ENCODE peak calls at places on chromosome 4, in nine cellular contexts. R is H7; L is trophoblast cell; C is AG04450; E is GM23248; Z is CD8-positive, alpha-beta T cell; H is fibroblast of lung; J is kidney; P is astrocyte of the cerebellum. X is an unnamed sample.
A peak's percentile ranks its signal among the peaks of the same experiment; 100 is the strongest.

GRCh38 chr4:146349306-146349705 is 135.0 kb downstream of the REELD1 start:
- DNase-seq in H (no peak), C (no peak), E (no peak), R (no peak), Z (no peak), P (no peak), J (no peak), L (no peak), X (no peak)

GRCh38 chr4:185513489-185514181 is 21.7 kb downstream of the PDLIM3 start:
- DNase-seq in C (no peak), P (no peak), L (no peak), J (no peak), E (no peak), R (no peak), Z (no peak), H (peak; percentile 61), X (no peak)

GRCh38 chr4:128986908-128987307 is 106.4 kb downstream of the SCLT1 start:
- DNase-seq in C (no peak), J (no peak), P (no peak), H (no peak), E (no peak), Z (no peak), L (peak; percentile 56), R (no peak), X (no peak)

GRCh38 chr4:4578981-4579380 is 37.1 kb upstream of the STX18 start:
- DNase-seq in R (no peak), Z (no peak), J (no peak), H (no peak), C (no peak), E (no peak), L (no peak), P (no peak), X (no peak)

GRCh38 chr4:138636791-138637190 is 378.8 kb upstream of the NOCT start:
- DNase-seq in J (no peak), Z (no peak), H (no peak), P (no peak), L (no peak), C (no peak), R (no peak), E (no peak), X (no peak)

GRCh38 chr4:53579826-53580225 is 11.5 kb downstream of the LNX1 start:
- DNase-seq in P (no peak), C (no peak), Z (no peak), E (no peak), H (no peak), L (no peak), R (no peak), J (no peak), X (no peak)

GRCh38 chr4:97317691-97318090 is 825.6 kb downstream of the STPG2 start:
- DNase-seq in P (no peak), J (no peak), L (no peak), Z (no peak), R (peak; percentile 2), H (no peak), C (no peak), E (no peak), X (no peak)

GRCh38 chr4:77776182-77777134 is 42.7 kb downstream of the CNOT6L start:
- DNase-seq in L (peak; percentile 7), H (peak; percentile 13), E (peak; percentile 5), R (no peak), Z (no peak), C (peak; percentile 18), P (peak; percentile 11), J (no peak), X (no peak)

GRCh38 chr4:71262161-71262560 is 76.7 kb upstream of the SLC4A4 start:
- DNase-seq in H (peak; percentile 49), R (no peak), E (no peak), Z (no peak), L (no peak), C (no peak), P (no peak), J (no peak), X (no peak)

GRCh38 chr4:79652232-79652631 is 244.2 kb upstream of the GK2 start:
- DNase-seq in E (peak; percentile 37), P (peak; percentile 0), L (peak; percentile 60), R (no peak), H (peak; percentile 91), C (peak; percentile 46), Z (no peak), J (no peak), X (no peak)

GRCh38 chr4:98568896-98569663 is 89.3 kb downstream of the TSPAN5 start:
- DNase-seq in Z (no peak), E (peak; percentile 53), J (no peak), R (no peak), H (no peak), P (no peak), L (no peak), C (no peak), X (no peak)

GRCh38 chr4:61520688-61521160 is 320.6 kb downstream of the ADGRL3 start:
- DNase-seq in R (peak; percentile 13), C (no peak), L (no peak), E (no peak), J (no peak), H (peak; percentile 5), Z (no peak), P (peak; percentile 12), X (no peak)

GRCh38 chr4:98481167-98481566 is 177.2 kb downstream of the TSPAN5 start:
- DNase-seq in Z (no peak), P (no peak), J (peak; percentile 80), R (no peak), E (no peak), H (no peak), L (no peak), C (no peak), X (no peak)

GRCh38 chr4:110733901-110734300 is 111.0 kb upstream of the PITX2 start:
- DNase-seq in R (no peak), Z (no peak), P (no peak), H (no peak), C (no peak), E (no peak), J (peak; percentile 20), L (no peak), X (no peak)

GRCh38 chr4:52750819-52751348 is 341 bp downstream of the ERVMER34-1 start:
- DNase-seq in H (peak; percentile 8), Z (no peak), C (no peak), L (peak; percentile 62), J (no peak), E (peak; percentile 44), R (peak; percentile 77), P (no peak), X (no peak)

GRCh38 chr4:84159767-84160166 is 339.3 kb downstream of the NKX6-1 start:
- DNase-seq in L (no peak), R (peak; percentile 18), J (no peak), H (no peak), P (no peak), E (peak; percentile 4), Z (no peak), C (no peak), X (no peak)

GRCh38 chr4:183333983-183334382 is 11.8 kb upstream of the CLDN24 start:
- DNase-seq in C (no peak), Z (no peak), L (no peak), H (no peak), P (no peak), E (no peak), R (no peak), J (no peak), X (no peak)

GRCh38 chr4:100823066-100823992 is 305.5 kb upstream of the EMCN start:
- DNase-seq in R (no peak), H (no peak), J (no peak), C (no peak), E (peak; percentile 7), P (no peak), Z (no peak), L (no peak), X (no peak)

GRCh38 chr4:142238589-142238988 is 602.2 kb downstream of the IL15 start:
- DNase-seq in J (no peak), Z (no peak), L (no peak), R (no peak), E (peak; percentile 75), C (no peak), H (peak; percentile 55), P (no peak), X (no peak)

GRCh38 chr4:34861661-34862060 is 1382.7 kb downstream of the ARAP2 start:
- DNase-seq in Z (no peak), E (no peak), C (no peak), J (no peak), P (no peak), R (no peak), L (no peak), H (no peak), X (no peak)

GRCh38 chr4:45036677-45037076 is 310.3 kb upstream of the GNPDA2 start:
- DNase-seq in C (no peak), H (no peak), P (no peak), R (no peak), L (no peak), Z (no peak), E (no peak), J (no peak), X (no peak)

GRCh38 chr4:825969-826330 is at the start of gene CPLX1:
- DNase-seq in P (no peak), Z (no peak), E (peak; percentile 67), R (peak; percentile 96), L (no peak), H (no peak), J (peak; percentile 59), C (no peak), X (no peak)

GRCh38 chr4:112646632-112647537 is 9.9 kb downstream of the LARP7 start:
- DNase-seq in H (no peak), J (no peak), Z (no peak), P (no peak), R (no peak), L (no peak), E (no peak), C (no peak), X (no peak)
- H3K4me3 ChIP-seq in H (no peak overlapping the region), J (no peak overlapping the region), Z (no peak overlapping the region), P (no peak overlapping the region), R (peak overlapping the region; percentile 71), L (no peak overlapping the region), E (no peak overlapping the region), C (no peak overlapping the region), X (no peak overlapping the region)

DNA sequence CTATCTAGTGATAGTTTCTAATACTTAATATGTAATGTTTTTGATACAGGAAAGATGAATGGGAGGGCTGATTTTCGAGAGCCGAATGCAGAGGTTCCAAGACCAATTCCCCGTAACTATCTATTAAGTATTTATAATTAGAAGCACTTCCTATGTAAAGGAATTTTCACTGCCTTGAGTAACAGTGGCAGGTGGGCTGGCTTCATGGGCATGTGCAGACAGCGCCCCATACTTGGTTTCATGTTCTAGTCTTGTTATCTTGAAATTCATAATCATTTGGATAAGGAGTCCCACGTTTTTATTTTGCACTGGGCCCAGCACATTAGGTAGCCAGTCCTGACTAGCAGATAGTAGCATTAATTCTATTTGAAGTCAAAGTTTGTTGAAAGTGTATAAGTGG is 1.7 kb downstream of the OCIAD1 start:
- DNase-seq in P (no peak), E (no peak), C (no peak), J (no peak), R (no peak), L (no peak), H (no peak), Z (no peak), X (no peak)
- H3K4me3 ChIP-seq in P (peak overlapping the region; percentile 99), E (peak overlapping the region; percentile 94), C (peak overlapping the region; percentile 98), J (peak overlapping the region; percentile 96), R (no peak overlapping the region), L (no peak overlapping the region), H (peak overlapping the region; percentile 80), Z (no peak overlapping the region), X (no peak overlapping the region)

GRCh38 chr4:140240237-140240636 is 86.3 kb upstream of the MAML3 start:
- DNase-seq in H (no peak), P (no peak), J (no peak), Z (no peak), R (no peak), E (no peak), L (no peak), C (no peak), X (no peak)
- H3K4me3 ChIP-seq in H (no peak overlapping the region), P (no peak overlapping the region), J (no peak overlapping the region), Z (no peak overlapping the region), R (no peak overlapping the region), E (no peak overlapping the region), L (no peak overlapping the region), C (no peak overlapping the region), X (no peak overlapping the region)

GRCh38 chr4:87848622-87849351 is 16.0 kb downstream of the MEPE start:
- DNase-seq in J (no peak), H (peak; percentile 74), C (peak; percentile 11), Z (peak; percentile 16), E (peak; percentile 84), L (peak; percentile 16), P (peak; percentile 44), R (no peak), X (no peak)
- H3K4me3 ChIP-seq in J (peak overlapping the region; percentile 45), H (peak overlapping the region; percentile 34), C (no peak overlapping the region), Z (peak overlapping the region; percentile 10), E (peak overlapping the region; percentile 56), L (no peak overlapping the region), P (peak overlapping the region; percentile 13), R (no peak overlapping the region), X (peak overlapping the region; percentile 65)